ENCODE peak calls at places on chromosomes 7 and 10, in four cellular contexts. Z is K562, F is HepG2, I is H1. P is an unnamed sample.

GRCh38 chr7:288671-289101 is 1.3 kb upstream of the FOXL3 start:
- DNase-seq in Z (no peak), F (no peak), I (no peak), P (no peak)

GRCh38 chr10:105183506-105183905 is 542.4 kb downstream of the SORCS3 start:
- DNase-seq in Z (no peak), F (no peak), I (no peak), P (no peak)

GRCh38 chr10:71679425-71679824 is 40.2 kb downstream of the C10orf105 start:
- DNase-seq in Z (no peak), F (no peak), I (no peak), P (no peak)

GRCh38 chr7:147861058-147861716 is 729.4 kb upstream of the C7orf33 start:
- DNase-seq in Z (no peak), F (no peak), I (no peak), P (no peak)

GRCh38 chr7:50092579-50093411 is at the start of gene ZPBP:
- DNase-seq in Z (peak; percentile 27), F (peak; percentile 18), I (peak; percentile 51), P (peak; percentile 33)

GRCh38 chr10:44955408-44956070 is 4.1 kb upstream of the RASSF4 start:
- DNase-seq in Z (no peak), F (no peak), I (peak; percentile 34), P (no peak)

GRCh38 chr7:45721949-45722598 is 147.9 kb downstream of the ADCY1 start:
- DNase-seq in Z (no peak), F (no peak), I (no peak), P (no peak)

GRCh38 chr7:139774376-139774775 is 3.4 kb downstream of the HIPK2 start:
- DNase-seq in Z (no peak), F (no peak), I (no peak), P (no peak)

GRCh38 chr10:112899396-112900065 is 50.5 kb upstream of the TCF7L2 start:
- DNase-seq in Z (no peak), F (peak; percentile 56), I (no peak), P (no peak)

GRCh38 chr7:126569402-126569801 is 683.3 kb downstream of the GRM8 start:
- DNase-seq in Z (no peak), F (no peak), I (no peak), P (no peak)

GRCh38 chr10:118811675-118812392 is 57.1 kb upstream of the CACUL1 start:
- DNase-seq in Z (no peak), F (no peak), I (no peak), P (no peak)

GRCh38 chr10:119211176-119211575 is 3.8 kb downstream of the GRK5 start:
- DNase-seq in Z (no peak), F (no peak), I (no peak), P (no peak)

GRCh38 chr10:74922921-74923320 is 96.5 kb downstream of the KAT6B start:
- DNase-seq in Z (no peak), F (no peak), I (no peak), P (no peak)

GRCh38 chr10:33927347-33927746 is 592.9 kb upstream of the NRP1 start:
- DNase-seq in Z (no peak), F (no peak), I (no peak), P (no peak)

GRCh38 chr10:62482581-62482980 is 108.4 kb downstream of the ZNF365 start:
- DNase-seq in Z (no peak), F (no peak), I (no peak), P (no peak)

GRCh38 chr7:129209067-129209926 is 15.5 kb upstream of the AHCYL2 start:
- DNase-seq in Z (no peak), F (no peak), I (no peak), P (no peak)

GRCh38 chr10:7146189-7146588 is 264.6 kb downstream of the SFMBT2 start:
- DNase-seq in Z (no peak), F (no peak), I (no peak), P (no peak)

GRCh38 chr7:95205821-95206220 is 118.5 kb downstream of the PON1 start:
- DNase-seq in Z (no peak), F (no peak), I (no peak), P (no peak)

GRCh38 chr7:29989257-29989995 is at the start of gene SCRN1:
- DNase-seq in Z (peak; percentile 30), F (peak; percentile 22), I (peak; percentile 70), P (peak; percentile 72)

GRCh38 chr10:116648903-116649302 is 28.1 kb downstream of the PNLIPRP2 start:
- DNase-seq in Z (no peak), F (no peak), I (no peak), P (no peak)

GRCh38 chr10:124535731-124536495 is 74.3 kb downstream of the LHPP start:
- DNase-seq in Z (no peak), F (no peak), I (no peak), P (peak; percentile 69)

GRCh38 chr7:96686305-96686704 is 23.3 kb downstream of the SEM1 start:
- DNase-seq in Z (no peak), F (no peak), I (no peak), P (no peak)

GRCh38 chr7:150403376-150404171 is 24.4 kb downstream of the ZNF775 start:
- DNase-seq in Z (peak; percentile 18), F (no peak), I (no peak), P (no peak)

GRCh38 chr7:150404172-150404784 is 25.1 kb downstream of the ZNF775 start:
- DNase-seq in Z (no peak), F (no peak), I (no peak), P (no peak)

GRCh38 chr7:150401424-150401790 is 22.3 kb downstream of the ZNF775 start:
- DNase-seq in Z (no peak), F (no peak), I (no peak), P (no peak)

GRCh38 chr7:150401861-150402631 is 22.9 kb downstream of the ZNF775 start:
- DNase-seq in Z (no peak), F (no peak), I (no peak), P (no peak)

GRCh38 chr7:150402671-150403321 is 23.7 kb downstream of the ZNF775 start:
- DNase-seq in Z (no peak), F (peak; percentile 76), I (no peak), P (no peak)
- TF ChIP-seq POLR2A in Z (no peak), F (peak; percentile 48), I (no peak), P (no peak)

GRCh38 chr7:36045275-36045674 is 107.8 kb upstream of the EEPD1 start:
- DNase-seq in Z (no peak), F (no peak), I (no peak), P (no peak)

GRCh38 chr7:36045830-36046341 is 107.2 kb upstream of the EEPD1 start:
- DNase-seq in Z (no peak), F (no peak), I (peak; percentile 45), P (no peak)

GRCh38 chr7:36048141-36048901 is 104.7 kb upstream of the EEPD1 start:
- DNase-seq in Z (no peak), F (no peak), I (no peak), P (no peak)

GRCh38 chr7:36048902-36049240 is 104.2 kb upstream of the EEPD1 start:
- DNase-seq in Z (no peak), F (no peak), I (no peak), P (no peak)

DNA sequence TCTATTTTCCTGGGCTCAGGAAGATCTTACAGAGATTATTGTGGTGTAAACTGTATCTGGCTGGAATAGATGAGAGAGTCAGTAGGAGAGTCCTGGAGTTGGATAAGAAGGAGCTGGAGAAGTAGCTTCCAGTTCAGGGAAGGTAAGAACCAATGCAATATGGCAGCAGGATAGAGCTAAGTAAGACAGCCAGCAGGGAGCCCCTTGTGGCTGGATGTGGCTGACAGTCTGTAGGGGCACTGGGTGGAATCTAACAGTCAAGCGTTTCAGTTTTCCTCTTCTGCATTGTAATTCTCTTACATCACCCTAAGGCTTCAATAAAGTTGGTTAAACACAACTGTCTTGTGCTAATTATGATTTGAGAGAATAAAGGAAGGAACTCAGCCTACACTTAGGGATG is 105.8 kb upstream of the EEPD1 start:
- DNase-seq in Z (peak; percentile 27), F (no peak), I (no peak), P (no peak)
- TF ChIP-seq TAF1 in Z (no peak), F (no peak), I (no peak), P (no peak)

GRCh38 chr7:102395958-102396709 is at the start of gene PRKRIP1:
- DNase-seq in Z (peak; percentile 89), F (peak; percentile 81), I (peak; percentile 90), P (peak; percentile 87)
- TF ChIP-seq POLR2A in Z (peak; percentile 85), F (peak; percentile 74), I (peak; percentile 39), P (peak; percentile 76)

GRCh38 chr7:44465490-44465889 is 25.0 kb downstream of the NUDCD3 start:
- DNase-seq in Z (no peak), F (no peak), I (no peak), P (no peak)

GRCh38 chr7:44461387-44461786 is 29.1 kb downstream of the NUDCD3 start:
- DNase-seq in Z (no peak), F (no peak), I (no peak), P (no peak)

GRCh38 chr7:44460325-44460724 is 30.1 kb downstream of the NUDCD3 start:
- DNase-seq in Z (no peak), F (no peak), I (no peak), P (peak; percentile 31)

GRCh38 chr7:44466300-44467216 is 23.9 kb downstream of the NUDCD3 start:
- DNase-seq in Z (no peak), F (no peak), I (no peak), P (no peak)

GRCh38 chr7:44463169-44463808 is 27.2 kb downstream of the NUDCD3 start:
- DNase-seq in Z (peak; percentile 29), F (no peak), I (no peak), P (no peak)
- TF ChIP-seq TAF1 in Z (no peak), F (no peak), I (no peak), P (no peak)

GRCh38 chr10:73867871-73868631 is 6.3 kb downstream of the CAMK2G start:
- DNase-seq in Z (no peak), F (no peak), I (no peak), P (no peak)

GRCh38 chr10:73867126-73867807 is 7.1 kb downstream of the CAMK2G start:
- DNase-seq in Z (no peak), F (no peak), I (no peak), P (no peak)

GRCh38 chr10:73866621-73867020 is 7.7 kb downstream of the CAMK2G start:
- DNase-seq in Z (no peak), F (no peak), I (no peak), P (no peak)

GRCh38 chr10:73871295-73871914 is 3.0 kb downstream of the CAMK2G start:
- DNase-seq in Z (no peak), F (no peak), I (no peak), P (no peak)

DNA sequence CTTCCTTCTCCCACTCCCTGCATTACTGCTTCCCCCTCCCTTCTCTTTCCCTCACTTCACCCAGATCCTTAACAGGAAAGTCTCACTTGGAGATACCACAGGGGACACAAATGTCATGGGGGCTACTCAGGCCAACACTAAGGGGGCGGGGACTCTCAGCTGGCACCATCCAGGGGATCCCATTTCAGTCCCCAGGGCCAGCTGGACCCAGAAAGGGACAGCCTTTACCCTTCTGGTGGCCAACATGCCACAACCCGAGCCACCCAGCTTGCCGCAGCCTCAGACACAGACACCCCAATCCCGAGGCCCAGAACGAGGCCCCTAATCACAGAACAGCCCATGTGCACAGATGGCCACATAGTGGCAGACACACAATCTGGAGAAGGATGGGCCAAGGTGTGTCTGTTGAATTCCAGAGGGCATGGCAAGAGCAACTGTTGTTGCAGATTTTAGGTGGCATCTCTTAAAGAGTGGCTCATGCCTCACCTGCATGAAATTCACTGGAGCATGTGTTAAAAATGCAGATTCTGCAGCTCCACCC is 5.6 kb downstream of the CAMK2G start:
- DNase-seq in Z (no peak), F (no peak), I (no peak), P (no peak)
- TF ChIP-seq POLR2A in Z (no peak), F (no peak), I (no peak), P (no peak)

GRCh38 chr7:92685146-92686042 is 95.2 kb upstream of the FAM133B start:
- DNase-seq in Z (no peak), F (no peak), I (no peak), P (no peak)
- TF ChIP-seq TAF1 in Z (no peak), F (no peak), I (no peak), P (no peak)

GRCh38 chr7:105521731-105522458 is at the start of gene PUS7:
- DNase-seq in Z (peak; percentile 99), F (peak; percentile 76), I (peak; percentile 85), P (peak; percentile 89)
- TF ChIP-seq POLR2A in Z (peak; percentile 94), F (peak; percentile 98), I (peak; percentile 96), P (peak; percentile 65)